ENCODE peak calls at places on chromosome 21, in four cellular contexts. X, Y, J and O are unnamed samples.

GRCh38 chr21:38993561-38993960 is 187.8 kb downstream of the ETS2 start:
- DNase-seq in Y (peak; percentile 41), J (no peak), X (peak; percentile 32), O (peak; percentile 93)

GRCh38 chr21:39685991-39686390 is 59.0 kb upstream of the IGSF5 start:
- DNase-seq in J (peak; percentile 24), X (no peak), Y (no peak), O (no peak)

GRCh38 chr21:43757601-43758000 is 18.5 kb downstream of the CSTB start:
- DNase-seq in Y (no peak), X (no peak), J (no peak), O (no peak)

GRCh38 chr21:42321231-42321630 is 6.0 kb upstream of the TFF3 start:
- DNase-seq in J (no peak), X (no peak), Y (no peak), O (no peak)

GRCh38 chr21:38244407-38244787 is 12.4 kb upstream of the KCNJ15 start:
- DNase-seq in X (no peak), J (no peak), Y (no peak), O (no peak)

GRCh38 chr21:45552696-45553391 is 10.6 kb upstream of the SLC19A1 start:
- DNase-seq in X (no peak), J (no peak), Y (no peak), O (no peak)

GRCh38 chr21:18155508-18156193 is 89.0 kb upstream of the CHODL start:
- DNase-seq in J (no peak), X (no peak), Y (no peak), O (peak; percentile 90)

GRCh38 chr21:45922648-45923047 is 58.9 kb upstream of the COL6A1 start:
- DNase-seq in J (no peak), Y (no peak), X (no peak), O (no peak)

GRCh38 chr21:45011426-45011825 is 63.0 kb upstream of the ADARB1 start:
- DNase-seq in Y (no peak), X (no peak), J (no peak), O (no peak)

GRCh38 chr21:38297193-38297592 is 40.4 kb downstream of the KCNJ15 start:
- DNase-seq in J (no peak), X (no peak), Y (no peak), O (peak; percentile 42)

GRCh38 chr21:28899744-28900143 is 92.9 kb downstream of the LTN1 start:
- DNase-seq in J (no peak), Y (no peak), X (peak; percentile 2), O (no peak)

GRCh38 chr21:35352787-35353186 is 303.7 kb upstream of the RUNX1 start:
- DNase-seq in J (no peak), Y (no peak), X (no peak), O (no peak)

GRCh38 chr21:45152265-45152746 is 77.9 kb downstream of the ADARB1 start:
- DNase-seq in Y (no peak), X (no peak), J (peak; percentile 92), O (no peak)

GRCh38 chr21:42696516-42697040 is 43.2 kb downstream of the PDE9A start:
- DNase-seq in Y (no peak), J (no peak), X (no peak), O (no peak)

GRCh38 chr21:31914472-31914871 is 41.7 kb downstream of the HUNK start:
- DNase-seq in Y (no peak), J (no peak), X (no peak), O (no peak)

GRCh38 chr21:28794341-28794970 is 198.2 kb downstream of the LTN1 start:
- DNase-seq in Y (no peak), J (no peak), X (no peak), O (peak; percentile 11)

GRCh38 chr21:45138199-45139002 is 64.0 kb downstream of the ADARB1 start:
- DNase-seq in Y (peak; percentile 59), X (peak; percentile 72), J (peak; percentile 95), O (peak; percentile 57)

GRCh38 chr21:27275294-27275927 is 308.5 kb upstream of the ADAMTS5 start:
- DNase-seq in Y (no peak), X (no peak), J (no peak), O (no peak)

GRCh38 chr21:46091118-46091517 is 6.8 kb upstream of the COL6A2 start:
- DNase-seq in J (no peak), X (no peak), Y (no peak), O (no peak)

GRCh38 chr21:37644666-37645065 is 271.6 kb downstream of the KCNJ6 start:
- DNase-seq in Y (no peak), J (no peak), X (no peak), O (peak; percentile 80)

GRCh38 chr21:43021756-43022600 is 47.6 kb downstream of the PKNOX1 start:
- DNase-seq in X (no peak), Y (no peak), J (no peak), O (no peak)

GRCh38 chr21:29005696-29006095 is 13.0 kb upstream of the LTN1 start:
- DNase-seq in J (peak; percentile 20), Y (no peak), X (no peak), O (no peak)

GRCh38 chr21:30146558-30147282 is 19.9 kb downstream of the CLDN17 start:
- DNase-seq in X (no peak), J (no peak), Y (no peak), O (no peak)

GRCh38 chr21:38386967-38387366 is 111.3 kb downstream of the ERG start:
- DNase-seq in J (no peak), X (no peak), Y (no peak), O (no peak)

GRCh38 chr21:43211085-43212071 is 42.6 kb downstream of the CRYAA start:
- DNase-seq in J (no peak), Y (peak; percentile 90), X (no peak), O (peak; percentile 56)

GRCh38 chr21:38965910-38966504 is 160.3 kb downstream of the ETS2 start:
- DNase-seq in X (peak; percentile 60), Y (peak; percentile 94), J (peak; percentile 79), O (no peak)

GRCh38 chr21:46477765-46478164 is 19.1 kb downstream of the DIP2A start:
- DNase-seq in J (no peak), Y (no peak), X (no peak), O (no peak)

GRCh38 chr21:44984428-44984791 is 44.6 kb downstream of the SLX9 start:
- DNase-seq in Y (peak; percentile 28), X (no peak), J (no peak), O (no peak)

GRCh38 chr21:42003051-42003461 is 7.1 kb downstream of the ZBTB21 start:
- DNase-seq in X (no peak), J (no peak), Y (no peak), O (no peak)

GRCh38 chr21:42682661-42683060 is 29.2 kb downstream of the PDE9A start:
- DNase-seq in J (no peak), Y (no peak), X (no peak), O (no peak)

GRCh38 chr21:46150491-46151121 is 4.8 kb downstream of the FTCD start:
- DNase-seq in J (no peak), Y (no peak), X (no peak), O (no peak)

GRCh38 chr21:20301395-20301794 is 696.8 kb upstream of the NCAM2 start:
- DNase-seq in X (no peak), J (no peak), Y (no peak), O (no peak)

GRCh38 chr21:35540950-35541632 is 492.0 kb upstream of the RUNX1 start:
- DNase-seq in Y (no peak), J (no peak), X (no peak), O (no peak)

GRCh38 chr21:46009951-46010655 is 28.5 kb downstream of the COL6A1 start:
- DNase-seq in J (no peak), Y (no peak), X (no peak), O (no peak)

GRCh38 chr21:36504067-36505058 is 24.4 kb upstream of the CLDN14 start:
- DNase-seq in J (peak; percentile 69), X (peak; percentile 44), Y (peak; percentile 27), O (peak; percentile 55)

GRCh38 chr21:20994790-20995189 is 3.4 kb upstream of the NCAM2 start:
- DNase-seq in J (no peak), Y (no peak), X (no peak), O (no peak)

DNA sequence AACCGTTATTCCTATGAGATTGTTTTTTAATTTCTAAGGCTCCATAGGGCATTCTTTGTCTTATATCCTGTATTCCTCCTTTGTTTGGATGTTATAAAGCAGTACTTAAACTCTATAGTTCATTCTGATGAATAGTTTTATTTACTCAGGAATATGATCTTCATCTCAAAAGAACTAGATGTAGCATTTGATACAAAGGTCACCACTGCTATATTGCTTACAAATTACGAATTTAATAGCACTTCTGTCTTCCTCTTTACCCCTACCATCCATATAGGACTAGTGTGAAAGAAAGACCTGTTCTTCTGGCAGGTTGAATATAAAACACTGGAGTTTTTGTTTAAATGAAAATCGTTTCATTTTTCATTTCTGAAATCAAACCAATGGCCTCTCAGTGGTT is 468.1 kb upstream of the CXADR start:
- DNase-seq in J (no peak), Y (no peak), X (no peak), O (no peak)
- H3K4me3 ChIP-seq in J (no peak overlapping the region), Y (no peak overlapping the region), X (no peak overlapping the region), O (no peak overlapping the region)

GRCh38 chr21:33479679-33480480 is at the start of gene TMEM50B:
- DNase-seq in J (peak; percentile 98), Y (peak; percentile 90), X (peak; percentile 90), O (peak; percentile 98)

GRCh38 chr21:33481314-33481943 is 1.7 kb upstream of the TMEM50B start:
- DNase-seq in X (no peak), Y (no peak), J (no peak), O (no peak)

GRCh38 chr21:33478182-33478581 is 1.6 kb downstream of the TMEM50B start:
- DNase-seq in X (no peak), J (peak; percentile 20), Y (no peak), O (no peak)

GRCh38 chr21:33478858-33479678 is 706 bp downstream of the TMEM50B start:
- DNase-seq in X (peak; percentile 18), J (peak; percentile 64), Y (peak; percentile 10), O (peak; percentile 48)

GRCh38 chr21:33480481-33481103 is 818 bp upstream of the TMEM50B start:
- DNase-seq in Y (no peak), X (no peak), J (no peak), O (no peak)
- TF ChIP-seq JUN in Y (no peak), X (no peak), J (no peak), O (no peak)

GRCh38 chr21:34336245-34336644 is 27.6 kb upstream of the KCNE2 start:
- DNase-seq in J (no peak), Y (no peak), X (no peak), O (no peak)
- H3K4me3 ChIP-seq in J (no peak overlapping the region), Y (no peak overlapping the region), X (no peak overlapping the region), O (no peak overlapping the region)

GRCh38 chr21:16932314-16932713 is 580.5 kb upstream of the CXADR start:
- DNase-seq in X (no peak), Y (no peak), J (no peak), O (no peak)
- TF ChIP-seq JUN in X (no peak), Y (no peak), J (no peak), O (no peak)